ENCODE peak calls at places on chromosomes 4 and X, in six cellular contexts. M, N, S, H, Y and A are unnamed samples.

GRCh38 chr4:177339794-177340374 is 30.2 kb downstream of the NEIL3 start:
- DNase-seq in M (no peak), N (no peak), S (no peak), H (no peak), Y (peak), A (no peak)

GRCh38 chr4:89897867-89898266 is 3.2 kb downstream of the MMRN1 start:
- DNase-seq in M (no peak), N (no peak), S (no peak), H (no peak), Y (no peak), A (no peak)

GRCh38 chr4:1792832-1793495 is at the start of gene FGFR3:
- DNase-seq in M (no peak), N (no peak), S (no peak), H (peak), Y (no peak), A (peak)

GRCh38 chr4:124631760-124632159 is 80.8 kb downstream of the ANKRD50 start:
- DNase-seq in M (no peak), N (no peak), S (no peak), H (no peak), Y (peak), A (peak)

GRCh38 chrX:21840199-21840557 is 761 bp downstream of the MBTPS2 start:
- DNase-seq in M (no peak), N (no peak), S (no peak), H (no peak), Y (no peak), A (no peak)

GRCh38 chrX:40947276-40947675 is 138.0 kb upstream of the USP9X start:
- DNase-seq in M (no peak), N (no peak), S (no peak), H (no peak), Y (no peak), A (no peak)

GRCh38 chr4:59925290-59925689 is 1274.8 kb upstream of the ADGRL3 start:
- DNase-seq in M (no peak), N (no peak), S (no peak), H (no peak), Y (no peak), A (no peak)

GRCh38 chrX:87621697-87622096 is 104.1 kb downstream of the KLHL4 start:
- DNase-seq in M (no peak), N (no peak), S (no peak), H (no peak), Y (no peak), A (no peak)

GRCh38 chr4:24321151-24321550 is 263.2 kb downstream of the DHX15 start:
- DNase-seq in M (no peak), N (no peak), S (no peak), H (no peak), Y (no peak), A (no peak)

GRCh38 chr4:90190510-90190909 is 63.3 kb downstream of the CCSER1 start:
- DNase-seq in M (no peak), N (no peak), S (no peak), H (no peak), Y (no peak), A (no peak)

GRCh38 chrX:97416461-97416860 is 532.8 kb downstream of the RPA4 start:
- DNase-seq in M (no peak), N (no peak), S (no peak), H (no peak), Y (no peak), A (no peak)

GRCh38 chrX:69493193-69493592 is 10.9 kb upstream of the NALF2 start:
- DNase-seq in M (no peak), N (peak), S (no peak), H (peak), Y (peak), A (peak)

GRCh38 chr4:1041147-1041935 is 29.9 kb downstream of the FGFRL1 start:
- DNase-seq in M (no peak), N (no peak), S (peak), H (no peak), Y (no peak), A (peak)

GRCh38 chr4:81839347-81840042 is 367.8 kb upstream of the RASGEF1B start:
- DNase-seq in M (no peak), N (no peak), S (no peak), H (no peak), Y (no peak), A (peak)

GRCh38 chr4:92121099-92121498 is 182.7 kb upstream of the GRID2 start:
- DNase-seq in M (no peak), N (no peak), S (no peak), H (no peak), Y (no peak), A (no peak)

GRCh38 chr4:24630937-24631336 is 46.6 kb upstream of the DHX15 start:
- DNase-seq in M (no peak), N (no peak), S (no peak), H (no peak), Y (no peak), A (no peak)

GRCh38 chrX:133897593-133898163 is 87.7 kb downstream of the GPC3 start:
- DNase-seq in M (no peak), N (no peak), S (no peak), H (no peak), Y (no peak), A (no peak)

GRCh38 chrX:48648299-48648698 is 35.3 kb upstream of the WAS start:
- DNase-seq in M (peak), N (peak), S (no peak), H (peak), Y (no peak), A (peak)
- TF ChIP-seq CTCF in M (peak), N (no peak), S (peak), H (no peak), Y (peak), A (no peak)

DNA sequence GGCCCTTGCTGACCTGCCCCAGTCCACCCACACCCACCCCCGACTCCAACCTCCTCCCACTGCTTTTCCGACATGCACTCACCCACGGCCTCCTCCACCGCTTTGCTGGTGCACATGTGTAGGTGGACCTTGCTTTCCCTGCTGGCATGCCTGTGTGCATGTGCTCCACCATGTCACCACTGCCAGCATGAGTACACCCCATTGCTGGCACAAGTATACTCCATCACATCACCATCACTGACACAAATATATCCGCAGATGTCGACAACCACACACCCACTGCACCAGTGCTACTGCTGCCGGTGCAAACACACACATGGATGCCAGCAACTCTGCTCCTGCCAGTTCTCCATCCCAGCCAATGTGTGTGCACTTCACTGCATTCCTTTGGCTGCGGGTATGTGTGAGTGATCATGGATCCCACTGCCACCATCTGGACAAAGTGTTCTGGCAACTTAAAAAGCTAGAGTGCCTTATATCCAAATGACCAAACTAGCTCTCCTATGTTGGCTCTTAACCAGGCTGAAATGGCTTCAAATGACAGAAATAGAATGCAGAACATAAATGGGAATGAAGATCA is 1072.3 kb downstream of the RAPGEF2 start:
- DNase-seq in M (no peak), N (no peak), S (peak), H (no peak), Y (peak), A (no peak)
- TF ChIP-seq CTCF in M (no peak), N (no peak), S (no peak), H (no peak), Y (peak), A (no peak)

GRCh38 chrX:94053575-94053974 is 379.6 kb downstream of the FAM133A start:
- DNase-seq in M (no peak), N (no peak), S (no peak), H (no peak), Y (no peak), A (no peak)

GRCh38 chrX:94057385-94057784 is 383.4 kb downstream of the FAM133A start:
- DNase-seq in M (no peak), N (no peak), S (no peak), H (no peak), Y (no peak), A (no peak)

DNA sequence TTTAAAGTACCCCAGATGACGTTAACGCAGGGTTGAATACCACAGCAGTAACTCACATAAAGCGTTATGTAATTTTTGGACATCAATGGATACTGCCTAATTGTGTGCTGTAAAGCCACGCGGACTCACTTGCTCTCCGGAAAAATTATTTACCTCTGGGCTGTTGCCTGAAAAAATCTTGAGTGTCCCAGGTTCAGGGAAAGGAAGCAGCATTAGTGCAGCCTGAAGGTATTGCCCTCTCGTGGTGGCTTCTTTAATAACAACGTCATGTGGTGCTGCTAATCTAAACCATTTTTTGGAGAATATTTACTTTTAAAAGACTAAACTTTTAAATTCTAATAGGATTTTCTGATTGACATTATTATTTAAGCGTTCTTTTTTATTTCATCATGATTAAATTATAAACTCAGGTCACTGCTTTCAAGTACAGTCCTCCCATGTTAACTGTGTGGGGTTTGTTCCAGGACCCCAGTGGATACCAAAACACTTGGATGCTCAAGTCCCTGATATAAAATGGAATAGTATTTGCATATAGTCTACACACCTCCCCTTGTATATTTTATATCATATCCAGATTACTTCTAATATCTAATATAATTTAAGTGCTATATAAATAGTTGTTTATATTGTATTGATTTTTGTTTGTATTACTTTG is 384.8 kb downstream of the FAM133A start:
- DNase-seq in M (no peak), N (no peak), S (no peak), H (peak), Y (no peak), A (peak)
- TF ChIP-seq CTCF in M (no peak), N (peak), S (peak), H (peak), Y (peak), A (no peak)

GRCh38 chrX:34918856-34919255 is 23.7 kb upstream of the FAM47B start:
- DNase-seq in M (no peak), N (no peak), S (no peak), H (peak), Y (no peak), A (peak)
- TF ChIP-seq CTCF in M (no peak), N (no peak), S (no peak), H (no peak), Y (no peak), A (peak)

DNA sequence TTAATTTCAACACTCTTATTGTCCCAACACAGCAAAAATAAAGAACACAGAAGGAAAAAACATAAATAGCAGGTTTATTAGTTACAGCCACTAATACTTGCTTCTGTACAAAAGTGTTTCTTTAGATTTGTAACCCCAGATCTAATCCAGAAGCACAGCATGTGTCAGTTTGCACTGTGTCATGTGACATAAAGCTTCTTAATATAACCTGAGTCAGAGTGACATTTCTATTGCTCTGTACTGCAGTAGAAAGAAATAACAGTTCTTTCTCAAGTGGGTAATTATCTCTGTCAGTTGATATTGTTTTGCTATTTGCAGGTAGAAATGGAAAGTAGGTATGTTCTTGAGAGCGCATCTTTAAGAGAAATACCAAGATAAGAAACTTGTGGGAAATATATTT is 422.5 kb downstream of the ZIC3 start:
- DNase-seq in M (no peak), N (no peak), S (no peak), H (no peak), Y (no peak), A (no peak)
- TF ChIP-seq CTCF in M (no peak), N (no peak), S (no peak), H (no peak), Y (no peak), A (no peak)

GRCh38 chrX:29911673-29912072 is 303.7 kb upstream of the MAGEB2 start:
- DNase-seq in M (no peak), N (no peak), S (no peak), H (no peak), Y (no peak), A (no peak)
- TF ChIP-seq CTCF in M (no peak), N (no peak), S (no peak), H (no peak), Y (no peak), A (no peak)

GRCh38 chr4:137609693-137610450 is 77.6 kb upstream of the PCDH18 start:
- DNase-seq in M (no peak), N (no peak), S (no peak), H (no peak), Y (no peak), A (no peak)

GRCh38 chr4:137608085-137608484 is 75.8 kb upstream of the PCDH18 start:
- DNase-seq in M (no peak), N (no peak), S (no peak), H (no peak), Y (no peak), A (peak)

GRCh38 chr4:137611998-137612700 is 79.9 kb upstream of the PCDH18 start:
- DNase-seq in M (no peak), N (no peak), S (no peak), H (no peak), Y (no peak), A (no peak)

GRCh38 chr4:137614491-137614890 is 82.2 kb upstream of the PCDH18 start:
- DNase-seq in M (no peak), N (no peak), S (no peak), H (no peak), Y (no peak), A (no peak)

DNA sequence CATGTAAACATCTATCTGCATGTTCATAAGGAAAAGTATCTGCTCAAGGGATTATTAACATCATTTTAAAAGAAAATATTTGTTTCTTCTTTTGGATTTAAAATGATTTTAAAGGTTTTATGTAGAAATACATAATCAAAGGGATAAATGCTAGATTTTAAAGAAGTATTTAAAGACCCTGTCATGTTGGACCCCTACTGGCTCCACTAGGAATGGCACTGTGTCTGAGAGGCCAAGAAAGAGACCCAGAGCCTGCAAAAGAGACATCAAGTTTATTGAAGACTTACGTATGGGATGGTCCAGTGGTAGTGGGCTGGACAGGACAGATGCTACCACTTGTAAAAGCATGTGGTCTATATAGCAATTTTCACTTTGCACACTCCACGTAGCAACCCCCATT is 78.7 kb upstream of the PCDH18 start:
- DNase-seq in M (no peak), N (no peak), S (no peak), H (peak), Y (no peak), A (peak)
- TF ChIP-seq CTCF in M (no peak), N (no peak), S (no peak), H (peak), Y (peak), A (peak)

GRCh38 chr4:154954117-154954516 is 173.0 kb downstream of the RBM46 start:
- DNase-seq in M (no peak), N (no peak), S (no peak), H (peak), Y (no peak), A (no peak)
- TF ChIP-seq CTCF in M (no peak), N (no peak), S (no peak), H (no peak), Y (no peak), A (no peak)

GRCh38 chr4:48102303-48102702 is 31.7 kb downstream of the TXK start:
- DNase-seq in M (no peak), N (no peak), S (no peak), H (no peak), Y (no peak), A (no peak)
- TF ChIP-seq CTCF in M (no peak), N (no peak), S (no peak), H (no peak), Y (peak), A (no peak)

GRCh38 chrX:14873676-14874049 is 442 bp downstream of the MOSPD2 start:
- DNase-seq in M (no peak), N (no peak), S (no peak), H (no peak), Y (no peak), A (no peak)
- TF ChIP-seq CTCF in M (no peak), N (no peak), S (no peak), H (no peak), Y (no peak), A (no peak)